ENCODE peak calls at places on chromosome 18, in nine cellular contexts. One of them, this sample, is unnamed.

GRCh38 chr18:36761186-36761698 is 67.6 kb downstream of the TPGS2 start:
- DNase-seq in transverse colon: no peak
- DNase-seq in GM12878: no peak
- DNase-seq in ovary: no peak
- DNase-seq in tibial nerve: no peak
- DNase-seq in K562: peak
- DNase-seq in stomach: no peak
- DNase-seq in A549: no peak
- DNase-seq in suprapubic skin: no peak
- DNase-seq in this sample: no peak

GRCh38 chr18:77008576-77009315 is 123.8 kb downstream of the MBP start:
- DNase-seq in K562: no peak
- DNase-seq in tibial nerve: no peak
- DNase-seq in A549: no peak
- DNase-seq in ovary: no peak
- DNase-seq in suprapubic skin: no peak
- DNase-seq in stomach: no peak
- DNase-seq in transverse colon: no peak
- DNase-seq in GM12878: no peak
- DNase-seq in this sample: no peak

GRCh38 chr18:9387891-9388290 is 53.3 kb downstream of the TWSG1 start:
- DNase-seq in stomach: no peak
- DNase-seq in tibial nerve: no peak
- DNase-seq in transverse colon: no peak
- DNase-seq in suprapubic skin: no peak
- DNase-seq in K562: no peak
- DNase-seq in ovary: no peak
- DNase-seq in GM12878: no peak
- DNase-seq in A549: no peak
- DNase-seq in this sample: no peak

GRCh38 chr18:76686737-76687231 is 135.6 kb upstream of the ZNF236 start:
- DNase-seq in suprapubic skin: peak
- DNase-seq in K562: no peak
- DNase-seq in GM12878: peak
- DNase-seq in stomach: peak
- DNase-seq in ovary: peak
- DNase-seq in transverse colon: peak
- DNase-seq in tibial nerve: peak
- DNase-seq in A549: peak
- DNase-seq in this sample: peak

GRCh38 chr18:45133246-45133645 is 452.6 kb downstream of the SETBP1 start:
- DNase-seq in tibial nerve: no peak
- DNase-seq in K562: no peak
- DNase-seq in GM12878: no peak
- DNase-seq in stomach: no peak
- DNase-seq in transverse colon: no peak
- DNase-seq in A549: no peak
- DNase-seq in suprapubic skin: no peak
- DNase-seq in ovary: no peak
- DNase-seq in this sample: no peak

GRCh38 chr18:51039138-51040112 is 9.4 kb downstream of the SMAD4 start:
- DNase-seq in A549: no peak
- DNase-seq in stomach: no peak
- DNase-seq in transverse colon: no peak
- DNase-seq in K562: no peak
- DNase-seq in suprapubic skin: no peak
- DNase-seq in tibial nerve: no peak
- DNase-seq in ovary: no peak
- DNase-seq in GM12878: no peak
- DNase-seq in this sample: no peak

GRCh38 chr18:70663141-70663540 is 374.3 kb downstream of the SOCS6 start:
- DNase-seq in stomach: no peak
- DNase-seq in ovary: no peak
- DNase-seq in GM12878: no peak
- DNase-seq in suprapubic skin: no peak
- DNase-seq in transverse colon: no peak
- DNase-seq in A549: no peak
- DNase-seq in K562: no peak
- DNase-seq in tibial nerve: no peak
- DNase-seq in this sample: no peak

GRCh38 chr18:49207373-49207772 is 253.1 kb downstream of the DYM start:
- DNase-seq in suprapubic skin: no peak
- DNase-seq in K562: no peak
- DNase-seq in transverse colon: no peak
- DNase-seq in tibial nerve: no peak
- DNase-seq in ovary: no peak
- DNase-seq in A549: no peak
- DNase-seq in GM12878: no peak
- DNase-seq in stomach: no peak
- DNase-seq in this sample: no peak

GRCh38 chr18:32308493-32309120 is 118.8 kb downstream of the MEP1B start:
- DNase-seq in GM12878: no peak
- DNase-seq in ovary: peak
- DNase-seq in transverse colon: no peak
- DNase-seq in tibial nerve: no peak
- DNase-seq in stomach: no peak
- DNase-seq in suprapubic skin: no peak
- DNase-seq in K562: peak
- DNase-seq in A549: peak
- DNase-seq in this sample: no peak

GRCh38 chr18:57819671-57820460 is 16.8 kb upstream of the ATP8B1 start:
- DNase-seq in K562: peak
- DNase-seq in A549: peak
- DNase-seq in stomach: peak
- DNase-seq in ovary: peak
- DNase-seq in transverse colon: peak
- DNase-seq in suprapubic skin: no peak
- DNase-seq in tibial nerve: peak
- DNase-seq in GM12878: no peak
- DNase-seq in this sample: peak

GRCh38 chr18:66560092-66560491 is 43.8 kb downstream of the CDH19 start:
- DNase-seq in A549: no peak
- DNase-seq in transverse colon: no peak
- DNase-seq in suprapubic skin: no peak
- DNase-seq in K562: no peak
- DNase-seq in tibial nerve: peak
- DNase-seq in GM12878: no peak
- DNase-seq in ovary: no peak
- DNase-seq in stomach: no peak
- DNase-seq in this sample: no peak

GRCh38 chr18:63808125-63808524 is 32.9 kb downstream of the SERPINB7 start:
- DNase-seq in stomach: no peak
- DNase-seq in K562: no peak
- DNase-seq in transverse colon: no peak
- DNase-seq in A549: no peak
- DNase-seq in GM12878: no peak
- DNase-seq in ovary: no peak
- DNase-seq in suprapubic skin: no peak
- DNase-seq in tibial nerve: no peak
- DNase-seq in this sample: no peak

GRCh38 chr18:48412339-48412929 is 3.3 kb upstream of the ZBTB7C start:
- DNase-seq in GM12878: no peak
- DNase-seq in A549: peak
- DNase-seq in transverse colon: peak
- DNase-seq in suprapubic skin: no peak
- DNase-seq in ovary: no peak
- DNase-seq in K562: peak
- DNase-seq in tibial nerve: no peak
- DNase-seq in stomach: no peak
- DNase-seq in this sample: no peak

GRCh38 chr18:48886520-48887293 is 64.1 kb downstream of the SMAD7 start:
- DNase-seq in tibial nerve: no peak
- DNase-seq in K562: no peak
- DNase-seq in stomach: no peak
- DNase-seq in GM12878: no peak
- DNase-seq in ovary: no peak
- DNase-seq in suprapubic skin: no peak
- DNase-seq in A549: no peak
- DNase-seq in transverse colon: no peak
- DNase-seq in this sample: no peak

GRCh38 chr18:58359226-58360019 is 269.5 kb downstream of the ALPK2 start:
- DNase-seq in suprapubic skin: no peak
- DNase-seq in ovary: no peak
- DNase-seq in transverse colon: no peak
- DNase-seq in K562: no peak
- DNase-seq in tibial nerve: no peak
- DNase-seq in A549: no peak
- DNase-seq in stomach: no peak
- DNase-seq in GM12878: no peak
- DNase-seq in this sample: no peak

GRCh38 chr18:48800877-48801727 is 149.7 kb downstream of the SMAD7 start:
- DNase-seq in ovary: no peak
- DNase-seq in stomach: peak
- DNase-seq in tibial nerve: no peak
- DNase-seq in K562: no peak
- DNase-seq in transverse colon: peak
- DNase-seq in GM12878: peak
- DNase-seq in suprapubic skin: no peak
- DNase-seq in A549: no peak
- DNase-seq in this sample: peak

GRCh38 chr18:9323750-9324445 is 10.7 kb upstream of the TWSG1 start:
- DNase-seq in ovary: no peak
- DNase-seq in tibial nerve: no peak
- DNase-seq in A549: no peak
- DNase-seq in suprapubic skin: no peak
- DNase-seq in GM12878: no peak
- DNase-seq in transverse colon: no peak
- DNase-seq in stomach: no peak
- DNase-seq in K562: no peak
- DNase-seq in this sample: no peak

DNA sequence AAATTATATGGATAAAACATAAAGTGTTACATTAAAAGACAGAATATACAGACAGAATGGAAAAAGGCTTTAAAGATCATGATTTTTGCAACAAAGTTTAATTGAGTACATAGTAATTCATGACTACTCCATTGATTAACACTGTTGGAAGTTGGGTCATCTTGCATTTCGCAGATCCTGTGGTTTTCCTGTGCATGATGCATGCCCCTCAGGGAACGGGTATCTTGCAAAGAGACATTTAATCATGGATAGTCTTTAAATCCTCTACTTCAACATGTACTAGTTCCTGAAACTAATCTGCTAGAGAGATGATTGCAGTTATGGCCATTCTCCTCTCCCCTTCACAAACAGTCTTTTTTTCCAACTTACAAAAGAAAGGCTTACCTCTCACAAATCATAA is 155.6 kb upstream of the DSEL start:
- DNase-seq in GM12878: no peak
- DNase-seq in transverse colon: no peak
- DNase-seq in suprapubic skin: no peak
- DNase-seq in tibial nerve: no peak
- DNase-seq in stomach: no peak
- DNase-seq in ovary: no peak
- DNase-seq in A549: no peak
- DNase-seq in K562: no peak
- DNase-seq in this sample: no peak
- TF ChIP-seq EP300 in GM12878: no peak
- TF ChIP-seq EP300 in transverse colon: no peak
- TF ChIP-seq EP300 in suprapubic skin: no peak
- TF ChIP-seq EP300 in tibial nerve: no peak
- TF ChIP-seq EP300 in stomach: no peak
- TF ChIP-seq EP300 in ovary: no peak
- TF ChIP-seq EP300 in A549: no peak
- TF ChIP-seq EP300 in K562: no peak
- TF ChIP-seq EP300 in this sample: no peak

DNA sequence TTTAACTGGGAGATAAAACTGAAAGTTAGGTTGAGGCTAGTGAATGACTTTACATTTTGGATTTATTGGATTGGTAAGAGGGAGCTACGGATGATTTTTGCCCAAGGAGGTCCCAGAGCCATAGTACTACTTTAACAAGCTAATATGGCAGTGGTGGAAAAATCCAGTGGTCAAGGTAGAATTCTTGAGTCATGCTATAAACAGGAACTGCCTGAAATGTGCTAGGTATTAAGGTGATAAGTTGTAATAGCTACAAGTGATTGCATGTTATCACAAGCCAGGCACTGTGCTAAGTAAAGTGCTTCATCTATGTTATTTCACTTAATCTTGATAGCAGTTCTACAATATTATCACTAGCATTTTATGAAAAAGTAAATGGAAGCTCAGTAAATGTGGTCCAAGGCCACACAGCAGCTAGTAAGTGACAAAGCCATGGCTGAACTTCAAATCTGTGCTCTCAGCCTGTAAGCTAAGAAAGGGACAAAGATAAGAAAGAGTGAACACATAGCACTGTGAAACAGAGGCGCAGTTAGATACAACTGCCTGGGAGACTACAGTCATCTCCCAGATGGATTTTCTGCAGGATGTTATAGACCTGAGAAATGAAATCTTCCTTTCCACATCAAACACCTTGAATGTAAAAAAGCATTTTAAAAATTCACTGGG is 469.6 kb downstream of the TGIF1 start:
- DNase-seq in A549: no peak
- DNase-seq in GM12878: no peak
- DNase-seq in tibial nerve: no peak
- DNase-seq in ovary: no peak
- DNase-seq in suprapubic skin: no peak
- DNase-seq in transverse colon: no peak
- DNase-seq in stomach: no peak
- DNase-seq in K562: no peak
- DNase-seq in this sample: no peak
- TF ChIP-seq EP300 in A549: no peak
- TF ChIP-seq EP300 in GM12878: no peak
- TF ChIP-seq EP300 in tibial nerve: no peak
- TF ChIP-seq EP300 in ovary: no peak
- TF ChIP-seq EP300 in suprapubic skin: no peak
- TF ChIP-seq EP300 in transverse colon: no peak
- TF ChIP-seq EP300 in stomach: no peak
- TF ChIP-seq EP300 in K562: no peak
- TF ChIP-seq EP300 in this sample: no peak

DNA sequence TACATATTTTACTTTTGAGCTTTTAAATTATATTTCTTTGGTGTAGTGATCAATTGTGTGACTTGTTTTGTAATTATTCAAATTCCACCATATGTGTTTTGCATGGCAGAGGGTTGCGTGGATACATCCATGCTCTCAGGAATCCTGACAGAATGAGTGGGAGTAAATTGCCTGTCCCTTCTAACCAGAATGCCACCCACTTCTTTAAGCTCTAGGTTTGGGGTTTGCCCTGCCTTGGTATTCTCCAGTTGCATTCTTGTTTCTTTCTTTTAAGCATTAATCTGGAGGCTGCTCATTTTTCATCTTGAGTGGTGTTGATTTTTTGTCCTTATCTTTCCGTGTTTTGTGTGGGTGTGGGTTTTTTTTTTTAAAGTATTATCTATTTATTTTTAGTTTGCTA is 360.0 kb downstream of the PTPRM start:
- DNase-seq in K562: no peak
- DNase-seq in suprapubic skin: no peak
- DNase-seq in GM12878: no peak
- DNase-seq in A549: no peak
- DNase-seq in tibial nerve: no peak
- DNase-seq in ovary: no peak
- DNase-seq in transverse colon: no peak
- DNase-seq in stomach: no peak
- DNase-seq in this sample: no peak
- TF ChIP-seq EP300 in K562: no peak
- TF ChIP-seq EP300 in suprapubic skin: no peak
- TF ChIP-seq EP300 in GM12878: no peak
- TF ChIP-seq EP300 in A549: no peak
- TF ChIP-seq EP300 in tibial nerve: no peak
- TF ChIP-seq EP300 in ovary: no peak
- TF ChIP-seq EP300 in transverse colon: no peak
- TF ChIP-seq EP300 in stomach: no peak
- TF ChIP-seq EP300 in this sample: no peak

GRCh38 chr18:26453370-26454030 is 94.9 kb downstream of the KCTD1 start:
- DNase-seq in GM12878: no peak
- DNase-seq in ovary: no peak
- DNase-seq in stomach: no peak
- DNase-seq in suprapubic skin: no peak
- DNase-seq in A549: no peak
- DNase-seq in K562: no peak
- DNase-seq in transverse colon: no peak
- DNase-seq in tibial nerve: no peak
- DNase-seq in this sample: no peak
- TF ChIP-seq EP300 in GM12878: no peak
- TF ChIP-seq EP300 in ovary: no peak
- TF ChIP-seq EP300 in stomach: no peak
- TF ChIP-seq EP300 in suprapubic skin: no peak
- TF ChIP-seq EP300 in A549: no peak
- TF ChIP-seq EP300 in K562: no peak
- TF ChIP-seq EP300 in transverse colon: no peak
- TF ChIP-seq EP300 in tibial nerve: no peak
- TF ChIP-seq EP300 in this sample: no peak